ENCODE peak calls at places on chromosomes 13 and 19, in ten cellular contexts. A is sigmoid colon; R is KG1; H is AG04450; D is kidney tubule cell; K is stimulated activated naive CD4-positive, alpha-beta T cell; U is activated T-helper 1 cell treated with anti-CD3 and anti-CD28 coated beads, Interleukin-12 subunit alpha, Interleukin-12 subunit beta, Interleukin-2, Interleukin-4 antibody, amounts not matched to agents 30 ng/mL and 10 ng/mL and 1 ng/mL, durations not matched to agents 14 hours and 24 hours and 36 hours; V is choroid plexus epithelial cell; G is Right ventricle myocardium superior; N is iris pigment epithelial cell. L is an unnamed sample.

GRCh38 chr19:4866595-4867424 is 657 bp downstream of the PLIN3 start:
- DNase-seq in A (peak; percentile 81), R (peak; percentile 27), H (no peak), D (peak; percentile 42), K (peak; percentile 31), U (peak; percentile 14), V (peak; percentile 47), G (peak; percentile 80), N (peak; percentile 46), L (no peak)

GRCh38 chr19:52602931-52603330 is 32.8 kb downstream of the ZNF701 start:
- DNase-seq in A (no peak), R (no peak), H (no peak), D (peak; percentile 66), K (no peak), U (no peak), V (no peak), G (no peak), N (no peak), L (no peak)

GRCh38 chr19:18898081-18898532 is 2.1 kb upstream of the CERS1 start:
- DNase-seq in A (no peak), R (no peak), H (no peak), D (no peak), K (no peak), U (no peak), V (no peak), G (no peak), N (no peak), L (no peak)

GRCh38 chr13:65966991-65967451 is 1263.1 kb downstream of the PCDH9 start:
- DNase-seq in A (no peak), R (no peak), H (no peak), D (peak; percentile 73), K (no peak), U (no peak), V (peak; percentile 76), G (no peak), N (peak; percentile 64), L (no peak)

GRCh38 chr19:39237200-39238184 is 7.3 kb downstream of the IFNL3 start:
- DNase-seq in A (no peak), R (no peak), H (no peak), D (peak; percentile 66), K (peak; percentile 45), U (peak; percentile 8), V (no peak), G (no peak), N (no peak), L (no peak)

GRCh38 chr13:49082653-49083536 is 107.2 kb downstream of the FNDC3A start:
- DNase-seq in A (no peak), R (no peak), H (peak; percentile 84), D (peak; percentile 41), K (no peak), U (no peak), V (peak; percentile 86), G (no peak), N (peak; percentile 96), L (no peak)

GRCh38 chr13:76725211-76725610 is 161.0 kb downstream of the KCTD12 start:
- DNase-seq in A (no peak), R (no peak), H (no peak), D (no peak), K (no peak), U (no peak), V (peak; percentile 78), G (no peak), N (peak; percentile 77), L (no peak)

GRCh38 chr19:42121666-42122069 is 10.6 kb downstream of the POU2F2 start:
- DNase-seq in A (no peak), R (peak; percentile 58), H (peak; percentile 49), D (peak; percentile 90), K (peak; percentile 11), U (peak; percentile 74), V (peak; percentile 72), G (peak; percentile 77), N (peak; percentile 81), L (no peak)

GRCh38 chr13:110319774-110320509 is 12.9 kb downstream of the COL4A2 start:
- DNase-seq in A (no peak), R (no peak), H (no peak), D (peak; percentile 98), K (peak; percentile 1), U (peak; percentile 23), V (peak; percentile 80), G (no peak), N (peak; percentile 85), L (peak; percentile 61)

L was measured in glomerular endothelial cell.